ENCODE peak calls at places on chromosome 16, in six cellular contexts. O is uterus, G is GM04504, V is fibroblast of gingiva, S is fibroblast of lung, Y is COLO829. J is an unnamed sample.

GRCh38 chr16:20673882-20674683 is 23.4 kb downstream of the ACSM1 start:
- DNase-seq in O (no peak), G (no peak), V (no peak), S (no peak), Y (no peak), J (no peak)

GRCh38 chr16:74830646-74831045 is 56.0 kb upstream of the FA2H start:
- DNase-seq in O (no peak), G (no peak), V (no peak), S (no peak), Y (no peak), J (no peak)

GRCh38 chr16:50598256-50598894 is 50.2 kb downstream of the NKD1 start:
- DNase-seq in O (no peak), G (no peak), V (no peak), S (no peak), Y (no peak), J (no peak)

GRCh38 chr16:88649924-88650748 is 717 bp downstream of the CYBA start:
- DNase-seq in O (no peak), G (no peak), V (peak; percentile 25), S (no peak), Y (no peak), J (peak; percentile 75)

GRCh38 chr16:397135-397661 is at the start of gene NME4:
- DNase-seq in O (no peak), G (no peak), V (no peak), S (no peak), Y (no peak), J (no peak)

GRCh38 chr16:29674188-29674587 is 4.8 kb upstream of the QPRT start:
- DNase-seq in O (peak; percentile 82), G (peak; percentile 22), V (no peak), S (peak; percentile 61), Y (no peak), J (peak; percentile 72)

GRCh38 chr16:73275024-73275423 is 227.1 kb upstream of the ZFHX3 start:
- DNase-seq in O (no peak), G (no peak), V (no peak), S (no peak), Y (no peak), J (no peak)

GRCh38 chr16:84913315-84913714 is 93.5 kb downstream of the CRISPLD2 start:
- DNase-seq in O (peak; percentile 69), G (no peak), V (no peak), S (no peak), Y (no peak), J (no peak)

GRCh38 chr16:80973991-80974390 is 32.7 kb downstream of the CMC2 start:
- DNase-seq in O (no peak), G (no peak), V (no peak), S (no peak), Y (no peak), J (no peak)

GRCh38 chr16:56630134-56630533 is 2.3 kb upstream of the MT1M start:
- DNase-seq in O (no peak), G (no peak), V (no peak), S (no peak), Y (no peak), J (no peak)

GRCh38 chr16:13845232-13845631 is 74.7 kb upstream of the ERCC4 start:
- DNase-seq in O (no peak), G (no peak), V (no peak), S (no peak), Y (no peak), J (no peak)

GRCh38 chr16:3115011-3115410 is 2.6 kb downstream of the ZNF205 start:
- DNase-seq in O (no peak), G (no peak), V (no peak), S (no peak), Y (no peak), J (no peak)

GRCh38 chr16:66434619-66435430 is 7.7 kb downstream of the BEAN1 start:
- DNase-seq in O (no peak), G (no peak), V (no peak), S (no peak), Y (no peak), J (no peak)

GRCh38 chr16:75385507-75386152 is 47.7 kb downstream of the CFDP1 start:
- DNase-seq in O (no peak), G (peak; percentile 69), V (peak; percentile 87), S (peak; percentile 80), Y (no peak), J (no peak)

GRCh38 chr16:8781797-8782196 is 15.6 kb downstream of the TMEM186 start:
- DNase-seq in O (no peak), G (no peak), V (no peak), S (no peak), Y (no peak), J (no peak)

GRCh38 chr16:3058173-3059030 is 7.0 kb upstream of the IL32 start:
- DNase-seq in O (no peak), G (no peak), V (no peak), S (no peak), Y (no peak), J (no peak)

GRCh38 chr16:2148714-2149629 is 547 bp downstream of the RAB26 start:
- DNase-seq in O (no peak), G (no peak), V (no peak), S (peak; percentile 23), Y (no peak), J (no peak)

J was measured in sciatic nerve.